ENCODE peak calls at places on chromosomes 2 and 18, in six cellular contexts. R, D, Z, B, Q and G are unnamed samples.

GRCh38 chr2:109351164-109351756 is 222.3 kb downstream of the SH3RF3 start:
- DNase-seq in R (no peak), D (peak; percentile 57), Z (peak; percentile 80), B (no peak), Q (peak; percentile 94), G (no peak)

GRCh38 chr18:46481847-46482245 is 175.2 kb downstream of the LOXHD1 start:
- DNase-seq in R (no peak), D (no peak), Z (no peak), B (no peak), Q (peak; percentile 14), G (no peak)

GRCh38 chr2:202116686-202117085 is 43.6 kb downstream of the KIAA2012 start:
- DNase-seq in R (no peak), D (no peak), Z (no peak), B (no peak), Q (no peak), G (no peak)

GRCh38 chr2:125167152-125167551 is 1142.1 kb downstream of the CNTNAP5 start:
- DNase-seq in R (no peak), D (peak; percentile 64), Z (no peak), B (no peak), Q (no peak), G (no peak)

GRCh38 chr2:189466656-189467055 is 25.4 kb downstream of the WDR75 start:
- DNase-seq in R (peak; percentile 26), D (peak; percentile 20), Z (no peak), B (peak; percentile 9), Q (no peak), G (no peak)

GRCh38 chr2:173955004-173955403 is 10.2 kb downstream of the SP3 start:
- DNase-seq in R (no peak), D (no peak), Z (no peak), B (no peak), Q (no peak), G (no peak)

GRCh38 chr2:168658706-168659105 is 143.7 kb upstream of the NOSTRIN start:
- DNase-seq in R (no peak), D (no peak), Z (no peak), B (no peak), Q (no peak), G (no peak)

GRCh38 chr2:240462073-240462703 is 26.7 kb downstream of the GPC1 start:
- DNase-seq in R (no peak), D (no peak), Z (no peak), B (no peak), Q (no peak), G (no peak)

GRCh38 chr2:120765911-120766757 is 30.5 kb downstream of the GLI2 start:
- DNase-seq in R (no peak), D (peak; percentile 60), Z (peak; percentile 84), B (no peak), Q (peak; percentile 91), G (no peak)

GRCh38 chr2:148935791-148936190 is 60.8 kb downstream of the KIF5C start:
- DNase-seq in R (no peak), D (no peak), Z (no peak), B (no peak), Q (no peak), G (no peak)

GRCh38 chr2:153360239-153360638 is 118.3 kb downstream of the RPRM start:
- DNase-seq in R (no peak), D (no peak), Z (no peak), B (no peak), Q (no peak), G (no peak)

GRCh38 chr2:28944535-28944934 is 36.6 kb upstream of the TOGARAM2 start:
- DNase-seq in R (no peak), D (no peak), Z (no peak), B (no peak), Q (no peak), G (no peak)

GRCh38 chr2:22124003-22124402 is 1000.2 kb downstream of the TDRD15 start:
- DNase-seq in R (no peak), D (no peak), Z (no peak), B (no peak), Q (no peak), G (no peak)

GRCh38 chr2:105437708-105438103 is 38.9 kb upstream of the FHL2 start:
- DNase-seq in R (no peak), D (peak; percentile 68), Z (no peak), B (no peak), Q (peak; percentile 48), G (no peak)

GRCh38 chr2:240911641-240912265 is 5.6 kb downstream of the CROCC2 start:
- DNase-seq in R (no peak), D (no peak), Z (no peak), B (no peak), Q (no peak), G (no peak)

GRCh38 chr2:209191139-209191538 is 232.7 kb upstream of the MAP2 start:
- DNase-seq in R (no peak), D (no peak), Z (no peak), B (no peak), Q (no peak), G (no peak)

GRCh38 chr18:63161032-63161727 is 158.4 kb downstream of the BCL2 start:
- DNase-seq in R (no peak), D (no peak), Z (no peak), B (no peak), Q (no peak), G (no peak)

GRCh38 chr2:26722328-26722727 is 29.8 kb downstream of the KCNK3 start:
- DNase-seq in R (no peak), D (no peak), Z (no peak), B (no peak), Q (no peak), G (no peak)

GRCh38 chr18:48534364-48534763 is 4.5 kb upstream of the CTIF start:
- DNase-seq in R (no peak), D (peak; percentile 61), Z (no peak), B (no peak), Q (peak; percentile 82), G (no peak)

GRCh38 chr2:189522435-189523151 is 58.0 kb downstream of the SLC40A1 start:
- DNase-seq in R (no peak), D (no peak), Z (no peak), B (no peak), Q (no peak), G (no peak)

GRCh38 chr2:27162151-27163121 is 13.6 kb downstream of the TCF23 start:
- DNase-seq in R (no peak), D (peak; percentile 17), Z (no peak), B (no peak), Q (no peak), G (no peak)

GRCh38 chr2:21289994-21290393 is 166.2 kb downstream of the TDRD15 start:
- DNase-seq in R (no peak), D (no peak), Z (no peak), B (no peak), Q (no peak), G (no peak)

GRCh38 chr2:88602022-88602421 is 25.2 kb downstream of the EIF2AK3 start:
- DNase-seq in R (no peak), D (no peak), Z (no peak), B (no peak), Q (no peak), G (no peak)

GRCh38 chr18:79615586-79615985 is 64.0 kb upstream of the CTDP1 start:
- DNase-seq in R (no peak), D (no peak), Z (no peak), B (no peak), Q (no peak), G (no peak)

GRCh38 chr2:127570282-127571250 is 35.1 kb downstream of the MYO7B start:
- DNase-seq in R (no peak), D (no peak), Z (peak; percentile 49), B (no peak), Q (no peak), G (no peak)

GRCh38 chr2:168793596-168793995 is 8.8 kb upstream of the NOSTRIN start:
- DNase-seq in R (no peak), D (no peak), Z (no peak), B (no peak), Q (no peak), G (no peak)

GRCh38 chr2:99682280-99683060 is 192.7 kb upstream of the REV1 start:
- DNase-seq in R (no peak), D (no peak), Z (no peak), B (no peak), Q (no peak), G (no peak)

GRCh38 chr2:18518116-18519111 is 42.0 kb downstream of the RDH14 start:
- DNase-seq in R (no peak), D (no peak), Z (no peak), B (no peak), Q (peak; percentile 41), G (no peak)

GRCh38 chr18:48743046-48743445 is 204.2 kb downstream of the CTIF start:
- DNase-seq in R (no peak), D (peak; percentile 92), Z (peak; percentile 76), B (no peak), Q (peak; percentile 83), G (no peak)

GRCh38 chr2:203594541-203594940 is 59.4 kb upstream of the RAPH1 start:
- DNase-seq in R (no peak), D (no peak), Z (no peak), B (no peak), Q (no peak), G (no peak)

GRCh38 chr2:240512109-240512485 is 45.7 kb downstream of the ANKMY1 start:
- DNase-seq in R (no peak), D (no peak), Z (no peak), B (no peak), Q (no peak), G (no peak)

GRCh38 chr18:77000527-77000926 is 132.1 kb downstream of the MBP start:
- DNase-seq in R (peak; percentile 65), D (peak; percentile 8), Z (peak; percentile 58), B (peak; percentile 23), Q (peak; percentile 27), G (peak; percentile 58)